ENCODE peak calls at places on chromosomes 16 and 17, in six cellular contexts. One of them, this sample, is unnamed.

GRCh38 chr16:63473710-63474109 is 1437.5 kb upstream of the CDH8 start:
- DNase-seq in GM06990: no peak
- DNase-seq in activated CD4-positive, alpha-beta T cell treated with anti-CD3 and anti-CD28 coated beads for 24 hours: no peak
- DNase-seq in SW480: no peak
- DNase-seq in heart left ventricle: no peak
- DNase-seq in HEK293T: no peak
- DNase-seq in this sample: no peak

GRCh38 chr17:50125420-50125997 is 4.5 kb downstream of the SAMD14 start:
- DNase-seq in GM06990: no peak
- DNase-seq in activated CD4-positive, alpha-beta T cell treated with anti-CD3 and anti-CD28 coated beads for 24 hours: no peak
- DNase-seq in SW480: no peak
- DNase-seq in heart left ventricle: no peak
- DNase-seq in HEK293T: no peak
- DNase-seq in this sample: no peak

GRCh38 chr16:11586856-11587642 is at the start of gene LITAF:
- DNase-seq in GM06990: peak
- DNase-seq in activated CD4-positive, alpha-beta T cell treated with anti-CD3 and anti-CD28 coated beads for 24 hours: no peak
- DNase-seq in SW480: peak
- DNase-seq in heart left ventricle: peak
- DNase-seq in HEK293T: peak
- DNase-seq in this sample: peak

GRCh38 chr17:43931062-43931571 is 11.2 kb downstream of the PPY start:
- DNase-seq in GM06990: no peak
- DNase-seq in activated CD4-positive, alpha-beta T cell treated with anti-CD3 and anti-CD28 coated beads for 24 hours: no peak
- DNase-seq in SW480: peak
- DNase-seq in heart left ventricle: no peak
- DNase-seq in HEK293T: no peak
- DNase-seq in this sample: no peak

GRCh38 chr16:29007865-29008593 is 23.2 kb downstream of the LAT start:
- DNase-seq in GM06990: no peak
- DNase-seq in activated CD4-positive, alpha-beta T cell treated with anti-CD3 and anti-CD28 coated beads for 24 hours: peak
- DNase-seq in SW480: peak
- DNase-seq in heart left ventricle: no peak
- DNase-seq in HEK293T: peak
- DNase-seq in this sample: peak

GRCh38 chr16:11129378-11129781 is 126.6 kb downstream of the SOCS1 start:
- DNase-seq in GM06990: no peak
- DNase-seq in activated CD4-positive, alpha-beta T cell treated with anti-CD3 and anti-CD28 coated beads for 24 hours: no peak
- DNase-seq in SW480: no peak
- DNase-seq in heart left ventricle: no peak
- DNase-seq in HEK293T: no peak
- DNase-seq in this sample: no peak

GRCh38 chr17:74210191-74211140 is 2.9 kb upstream of the TTYH2 start:
- DNase-seq in GM06990: peak
- DNase-seq in activated CD4-positive, alpha-beta T cell treated with anti-CD3 and anti-CD28 coated beads for 24 hours: peak
- DNase-seq in SW480: peak
- DNase-seq in heart left ventricle: peak
- DNase-seq in HEK293T: peak
- DNase-seq in this sample: peak

GRCh38 chr16:12763517-12763916 is 40.2 kb downstream of the CPPED1 start:
- DNase-seq in GM06990: no peak
- DNase-seq in activated CD4-positive, alpha-beta T cell treated with anti-CD3 and anti-CD28 coated beads for 24 hours: no peak
- DNase-seq in SW480: no peak
- DNase-seq in heart left ventricle: no peak
- DNase-seq in HEK293T: no peak
- DNase-seq in this sample: no peak

GRCh38 chr17:46895171-46895570 is 27.8 kb upstream of the GOSR2 start:
- DNase-seq in GM06990: no peak
- DNase-seq in activated CD4-positive, alpha-beta T cell treated with anti-CD3 and anti-CD28 coated beads for 24 hours: no peak
- DNase-seq in SW480: no peak
- DNase-seq in heart left ventricle: no peak
- DNase-seq in HEK293T: no peak
- DNase-seq in this sample: no peak

GRCh38 chr16:88339926-88340754 is 42.6 kb upstream of the ZNF469 start:
- DNase-seq in GM06990: no peak
- DNase-seq in activated CD4-positive, alpha-beta T cell treated with anti-CD3 and anti-CD28 coated beads for 24 hours: no peak
- DNase-seq in SW480: peak
- DNase-seq in heart left ventricle: no peak
- DNase-seq in HEK293T: no peak
- DNase-seq in this sample: no peak

GRCh38 chr16:66614161-66614802 is 9.8 kb downstream of the CMTM3 start:
- DNase-seq in GM06990: no peak
- DNase-seq in activated CD4-positive, alpha-beta T cell treated with anti-CD3 and anti-CD28 coated beads for 24 hours: no peak
- DNase-seq in SW480: no peak
- DNase-seq in heart left ventricle: no peak
- DNase-seq in HEK293T: no peak
- DNase-seq in this sample: no peak

GRCh38 chr17:9905902-9906301 is 831 bp upstream of the RCVRN start:
- DNase-seq in GM06990: no peak
- DNase-seq in activated CD4-positive, alpha-beta T cell treated with anti-CD3 and anti-CD28 coated beads for 24 hours: no peak
- DNase-seq in SW480: peak
- DNase-seq in heart left ventricle: no peak
- DNase-seq in HEK293T: peak
- DNase-seq in this sample: peak

GRCh38 chr16:84738255-84739038 is 38.6 kb downstream of the USP10 start:
- DNase-seq in GM06990: peak
- DNase-seq in activated CD4-positive, alpha-beta T cell treated with anti-CD3 and anti-CD28 coated beads for 24 hours: peak
- DNase-seq in SW480: peak
- DNase-seq in heart left ventricle: peak
- DNase-seq in HEK293T: peak
- DNase-seq in this sample: peak

GRCh38 chr16:82344157-82344556 is 174.1 kb upstream of the MPHOSPH6 start:
- DNase-seq in GM06990: no peak
- DNase-seq in activated CD4-positive, alpha-beta T cell treated with anti-CD3 and anti-CD28 coated beads for 24 hours: no peak
- DNase-seq in SW480: no peak
- DNase-seq in heart left ventricle: no peak
- DNase-seq in HEK293T: peak
- DNase-seq in this sample: no peak

GRCh38 chr16:88883117-88883895 is 16.8 kb upstream of the PABPN1L start:
- DNase-seq in GM06990: no peak
- DNase-seq in activated CD4-positive, alpha-beta T cell treated with anti-CD3 and anti-CD28 coated beads for 24 hours: no peak
- DNase-seq in SW480: peak
- DNase-seq in heart left ventricle: no peak
- DNase-seq in HEK293T: no peak
- DNase-seq in this sample: no peak

GRCh38 chr17:50719924-50720805 is 762 bp downstream of the LUC7L3 start:
- DNase-seq in GM06990: no peak
- DNase-seq in activated CD4-positive, alpha-beta T cell treated with anti-CD3 and anti-CD28 coated beads for 24 hours: no peak
- DNase-seq in SW480: peak
- DNase-seq in heart left ventricle: no peak
- DNase-seq in HEK293T: no peak
- DNase-seq in this sample: no peak

GRCh38 chr17:9251273-9251672 is 230.0 kb downstream of the NTN1 start:
- DNase-seq in GM06990: no peak
- DNase-seq in activated CD4-positive, alpha-beta T cell treated with anti-CD3 and anti-CD28 coated beads for 24 hours: no peak
- DNase-seq in SW480: no peak
- DNase-seq in heart left ventricle: no peak
- DNase-seq in HEK293T: no peak
- DNase-seq in this sample: no peak

GRCh38 chr16:47888142-47888541 is 267.7 kb downstream of the ABCC12 start:
- DNase-seq in GM06990: no peak
- DNase-seq in activated CD4-positive, alpha-beta T cell treated with anti-CD3 and anti-CD28 coated beads for 24 hours: no peak
- DNase-seq in SW480: no peak
- DNase-seq in heart left ventricle: no peak
- DNase-seq in HEK293T: no peak
- DNase-seq in this sample: peak

GRCh38 chr17:8707591-8708453 is 36.8 kb downstream of the CCDC42 start:
- DNase-seq in GM06990: no peak
- DNase-seq in activated CD4-positive, alpha-beta T cell treated with anti-CD3 and anti-CD28 coated beads for 24 hours: no peak
- DNase-seq in SW480: no peak
- DNase-seq in heart left ventricle: no peak
- DNase-seq in HEK293T: no peak
- DNase-seq in this sample: no peak

GRCh38 chr17:43389022-43389947 is 9.5 kb upstream of the ARL4D start:
- DNase-seq in GM06990: peak
- DNase-seq in activated CD4-positive, alpha-beta T cell treated with anti-CD3 and anti-CD28 coated beads for 24 hours: peak
- DNase-seq in SW480: peak
- DNase-seq in heart left ventricle: peak
- DNase-seq in HEK293T: peak
- DNase-seq in this sample: peak

GRCh38 chr17:35918665-35919064 is 11.9 kb downstream of the RDM1 start:
- DNase-seq in GM06990: no peak
- DNase-seq in activated CD4-positive, alpha-beta T cell treated with anti-CD3 and anti-CD28 coated beads for 24 hours: no peak
- DNase-seq in SW480: no peak
- DNase-seq in heart left ventricle: no peak
- DNase-seq in HEK293T: no peak
- DNase-seq in this sample: no peak